ENCODE peak calls at places on chromosomes 5 and 9, in ten cellular contexts. S, U, H, E, N, J, C, K, G and V are unnamed samples.

GRCh38 chr5:179802207-179802883 is 4.3 kb downstream of the MGAT4B start:
- DNase-seq in S (no peak), U (no peak), H (no peak), E (no peak), N (no peak), J (no peak), C (no peak), K (no peak), G (no peak), V (no peak)

GRCh38 chr5:145495171-145495570 is 340.0 kb downstream of the PRELID2 start:
- DNase-seq in S (no peak), U (no peak), H (no peak), E (no peak), N (no peak), J (no peak), C (no peak), K (no peak), G (no peak), V (no peak)

GRCh38 chr5:10885026-10885425 is 124.0 kb upstream of the DAP start:
- DNase-seq in S (no peak), U (no peak), H (no peak), E (no peak), N (no peak), J (no peak), C (no peak), K (no peak), G (no peak), V (no peak)

GRCh38 chr9:88814521-88815101 is 176.7 kb upstream of the S1PR3 start:
- DNase-seq in S (peak), U (no peak), H (no peak), E (no peak), N (no peak), J (no peak), C (no peak), K (no peak), G (no peak), V (no peak)

GRCh38 chr9:98080780-98081179 is 24.2 kb downstream of the NANS start:
- DNase-seq in S (no peak), U (no peak), H (no peak), E (no peak), N (no peak), J (no peak), C (no peak), K (no peak), G (no peak), V (no peak)

GRCh38 chr5:61966558-61966957 is 339.4 kb upstream of the KIF2A start:
- DNase-seq in S (no peak), U (no peak), H (no peak), E (no peak), N (no peak), J (no peak), C (no peak), K (no peak), G (no peak), V (no peak)

GRCh38 chr5:1399737-1400136 is 45.5 kb downstream of the SLC6A3 start:
- DNase-seq in S (no peak), U (no peak), H (no peak), E (no peak), N (no peak), J (no peak), C (no peak), K (no peak), G (no peak), V (no peak)

GRCh38 chr5:81422671-81423070 is 28.7 kb upstream of the ACOT12 start:
- DNase-seq in S (no peak), U (no peak), H (no peak), E (no peak), N (no peak), J (no peak), C (no peak), K (no peak), G (peak), V (no peak)

GRCh38 chr5:149040421-149040820 is 22.4 kb downstream of the SH3TC2 start:
- DNase-seq in S (no peak), U (no peak), H (no peak), E (peak), N (no peak), J (no peak), C (no peak), K (no peak), G (no peak), V (no peak)